ENCODE peak calls at places on chromosome 22, in six cellular contexts. One of them, this sample, is unnamed.

GRCh38 chr22:42645938-42646568 is 3.1 kb downstream of the CYB5R3 start:
- DNase-seq in heart right ventricle: no peak
- DNase-seq in WERI-Rb-1: no peak
- DNase-seq in coronary artery: no peak
- DNase-seq in tibial artery: no peak
- DNase-seq in activated B cell treated with CpG ODN at 0.5 μM for 24 hours: no peak
- DNase-seq in this sample: peak; percentile 58

GRCh38 chr22:37887610-37888378 is 18.3 kb upstream of the MICALL1 start:
- DNase-seq in coronary artery: no peak
- DNase-seq in WERI-Rb-1: no peak
- DNase-seq in activated B cell treated with CpG ODN at 0.5 μM for 24 hours: no peak
- DNase-seq in heart right ventricle: no peak
- DNase-seq in tibial artery: peak; percentile 60
- DNase-seq in this sample: peak; percentile 60

GRCh38 chr22:17234144-17234623 is 14.9 kb upstream of the ADA2 start:
- DNase-seq in heart right ventricle: no peak
- DNase-seq in coronary artery: no peak
- DNase-seq in WERI-Rb-1: peak; percentile 13
- DNase-seq in activated B cell treated with CpG ODN at 0.5 μM for 24 hours: no peak
- DNase-seq in tibial artery: no peak
- DNase-seq in this sample: no peak

GRCh38 chr22:39282642-39283311 is 36.6 kb downstream of the RPL3 start:
- DNase-seq in activated B cell treated with CpG ODN at 0.5 μM for 24 hours: no peak
- DNase-seq in WERI-Rb-1: no peak
- DNase-seq in coronary artery: no peak
- DNase-seq in heart right ventricle: no peak
- DNase-seq in tibial artery: no peak
- DNase-seq in this sample: peak; percentile 47

GRCh38 chr22:37176464-37177061 is 11.5 kb downstream of the C1QTNF6 start:
- DNase-seq in coronary artery: no peak
- DNase-seq in WERI-Rb-1: peak; percentile 88
- DNase-seq in heart right ventricle: peak; percentile 83
- DNase-seq in activated B cell treated with CpG ODN at 0.5 μM for 24 hours: no peak
- DNase-seq in tibial artery: peak; percentile 80
- DNase-seq in this sample: peak; percentile 82

GRCh38 chr22:33440756-33441155 is 382.6 kb upstream of the SYN3 start:
- DNase-seq in tibial artery: no peak
- DNase-seq in WERI-Rb-1: no peak
- DNase-seq in coronary artery: no peak
- DNase-seq in activated B cell treated with CpG ODN at 0.5 μM for 24 hours: no peak
- DNase-seq in heart right ventricle: no peak
- DNase-seq in this sample: no peak

GRCh38 chr22:29780781-29781676 is 13.9 kb downstream of the UQCR10 start:
- DNase-seq in activated B cell treated with CpG ODN at 0.5 μM for 24 hours: no peak
- DNase-seq in heart right ventricle: no peak
- DNase-seq in WERI-Rb-1: no peak
- DNase-seq in coronary artery: no peak
- DNase-seq in tibial artery: no peak
- DNase-seq in this sample: no peak

GRCh38 chr22:39362932-39363331 is 13.1 kb downstream of the SYNGR1 start:
- DNase-seq in coronary artery: no peak
- DNase-seq in tibial artery: no peak
- DNase-seq in activated B cell treated with CpG ODN at 0.5 μM for 24 hours: no peak
- DNase-seq in heart right ventricle: no peak
- DNase-seq in WERI-Rb-1: no peak
- DNase-seq in this sample: no peak

GRCh38 chr22:40624770-40625169 is 11.7 kb downstream of the MRTFA start:
- DNase-seq in WERI-Rb-1: no peak
- DNase-seq in tibial artery: no peak
- DNase-seq in coronary artery: no peak
- DNase-seq in heart right ventricle: no peak
- DNase-seq in activated B cell treated with CpG ODN at 0.5 μM for 24 hours: no peak
- DNase-seq in this sample: no peak

GRCh38 chr22:17705565-17706450 is 67.3 kb downstream of the BCL2L13 start:
- DNase-seq in tibial artery: no peak
- DNase-seq in activated B cell treated with CpG ODN at 0.5 μM for 24 hours: no peak
- DNase-seq in heart right ventricle: no peak
- DNase-seq in coronary artery: no peak
- DNase-seq in WERI-Rb-1: no peak
- DNase-seq in this sample: no peak

GRCh38 chr22:28171135-28171534 is 252.1 kb upstream of the PITPNB start:
- DNase-seq in WERI-Rb-1: no peak
- DNase-seq in tibial artery: no peak
- DNase-seq in activated B cell treated with CpG ODN at 0.5 μM for 24 hours: no peak
- DNase-seq in heart right ventricle: no peak
- DNase-seq in coronary artery: no peak
- DNase-seq in this sample: no peak

GRCh38 chr22:17707526-17707925 is 66.7 kb downstream of the BID start:
- DNase-seq in coronary artery: no peak
- DNase-seq in activated B cell treated with CpG ODN at 0.5 μM for 24 hours: no peak
- DNase-seq in WERI-Rb-1: no peak
- DNase-seq in tibial artery: no peak
- DNase-seq in heart right ventricle: no peak
- DNase-seq in this sample: no peak

GRCh38 chr22:27534720-27535125 is 266.8 kb downstream of the MN1 start:
- DNase-seq in WERI-Rb-1: no peak
- DNase-seq in tibial artery: no peak
- DNase-seq in activated B cell treated with CpG ODN at 0.5 μM for 24 hours: no peak
- DNase-seq in heart right ventricle: no peak
- DNase-seq in coronary artery: no peak
- DNase-seq in this sample: no peak

GRCh38 chr22:19643448-19644313 is 70.6 kb upstream of the SEPTIN5 start:
- DNase-seq in coronary artery: peak; percentile 26
- DNase-seq in activated B cell treated with CpG ODN at 0.5 μM for 24 hours: no peak
- DNase-seq in WERI-Rb-1: no peak
- DNase-seq in heart right ventricle: no peak
- DNase-seq in tibial artery: peak; percentile 10
- DNase-seq in this sample: no peak

GRCh38 chr22:19639610-19640135 is 74.6 kb upstream of the SEPTIN5 start:
- DNase-seq in heart right ventricle: no peak
- DNase-seq in coronary artery: peak; percentile 35
- DNase-seq in WERI-Rb-1: no peak
- DNase-seq in tibial artery: no peak
- DNase-seq in activated B cell treated with CpG ODN at 0.5 μM for 24 hours: no peak
- DNase-seq in this sample: no peak

GRCh38 chr22:19640306-19640705 is 74.0 kb upstream of the SEPTIN5 start:
- DNase-seq in tibial artery: no peak
- DNase-seq in activated B cell treated with CpG ODN at 0.5 μM for 24 hours: no peak
- DNase-seq in WERI-Rb-1: no peak
- DNase-seq in coronary artery: no peak
- DNase-seq in heart right ventricle: no peak
- DNase-seq in this sample: no peak

GRCh38 chr22:19641983-19642451 is 72.3 kb upstream of the SEPTIN5 start:
- DNase-seq in coronary artery: peak; percentile 36
- DNase-seq in WERI-Rb-1: no peak
- DNase-seq in tibial artery: no peak
- DNase-seq in activated B cell treated with CpG ODN at 0.5 μM for 24 hours: no peak
- DNase-seq in heart right ventricle: no peak
- DNase-seq in this sample: no peak

GRCh38 chr22:19641254-19641982 is 72.9 kb upstream of the SEPTIN5 start:
- DNase-seq in activated B cell treated with CpG ODN at 0.5 μM for 24 hours: no peak
- DNase-seq in tibial artery: no peak
- DNase-seq in heart right ventricle: no peak
- DNase-seq in WERI-Rb-1: no peak
- DNase-seq in coronary artery: peak; percentile 31
- DNase-seq in this sample: no peak
- TF ChIP-seq CTCF in activated B cell treated with CpG ODN at 0.5 μM for 24 hours: no peak
- TF ChIP-seq CTCF in tibial artery: no peak
- TF ChIP-seq CTCF in heart right ventricle: peak; percentile 22
- TF ChIP-seq CTCF in WERI-Rb-1: no peak
- TF ChIP-seq CTCF in coronary artery: no peak
- TF ChIP-seq CTCF in this sample: peak; percentile 17

GRCh38 chr22:43821606-43822425 is 9.7 kb upstream of the EFCAB6 start:
- DNase-seq in coronary artery: peak; percentile 64
- DNase-seq in WERI-Rb-1: no peak
- DNase-seq in tibial artery: no peak
- DNase-seq in activated B cell treated with CpG ODN at 0.5 μM for 24 hours: no peak
- DNase-seq in heart right ventricle: no peak
- DNase-seq in this sample: no peak
- TF ChIP-seq CTCF in coronary artery: no peak
- TF ChIP-seq CTCF in WERI-Rb-1: no peak
- TF ChIP-seq CTCF in tibial artery: no peak
- TF ChIP-seq CTCF in activated B cell treated with CpG ODN at 0.5 μM for 24 hours: no peak
- TF ChIP-seq CTCF in heart right ventricle: no peak
- TF ChIP-seq CTCF in this sample: no peak

GRCh38 chr22:31161386-31161785 is 1.4 kb downstream of the RNF185 start:
- DNase-seq in heart right ventricle: no peak
- DNase-seq in activated B cell treated with CpG ODN at 0.5 μM for 24 hours: no peak
- DNase-seq in coronary artery: no peak
- DNase-seq in WERI-Rb-1: no peak
- DNase-seq in tibial artery: no peak
- DNase-seq in this sample: no peak
- TF ChIP-seq CTCF in heart right ventricle: no peak
- TF ChIP-seq CTCF in activated B cell treated with CpG ODN at 0.5 μM for 24 hours: no peak
- TF ChIP-seq CTCF in coronary artery: no peak
- TF ChIP-seq CTCF in WERI-Rb-1: no peak
- TF ChIP-seq CTCF in tibial artery: no peak
- TF ChIP-seq CTCF in this sample: no peak

GRCh38 chr22:22513619-22514018 is 5.1 kb upstream of the ZNF280B start:
- DNase-seq in coronary artery: no peak
- DNase-seq in heart right ventricle: no peak
- DNase-seq in WERI-Rb-1: no peak
- DNase-seq in activated B cell treated with CpG ODN at 0.5 μM for 24 hours: no peak
- DNase-seq in tibial artery: no peak
- DNase-seq in this sample: no peak

GRCh38 chr22:22506736-22507135 is 1.8 kb downstream of the ZNF280B start:
- DNase-seq in coronary artery: no peak
- DNase-seq in WERI-Rb-1: no peak
- DNase-seq in activated B cell treated with CpG ODN at 0.5 μM for 24 hours: no peak
- DNase-seq in tibial artery: no peak
- DNase-seq in heart right ventricle: no peak
- DNase-seq in this sample: no peak

GRCh38 chr22:22507743-22508273 is 734 bp downstream of the ZNF280B start:
- DNase-seq in coronary artery: no peak
- DNase-seq in activated B cell treated with CpG ODN at 0.5 μM for 24 hours: peak; percentile 15
- DNase-seq in WERI-Rb-1: no peak
- DNase-seq in tibial artery: no peak
- DNase-seq in heart right ventricle: no peak
- DNase-seq in this sample: no peak

GRCh38 chr22:22508274-22509176 is at the start of gene ZNF280B:
- DNase-seq in tibial artery: no peak
- DNase-seq in coronary artery: no peak
- DNase-seq in heart right ventricle: peak; percentile 33
- DNase-seq in activated B cell treated with CpG ODN at 0.5 μM for 24 hours: peak; percentile 78
- DNase-seq in WERI-Rb-1: peak; percentile 90
- DNase-seq in this sample: peak; percentile 87
- TF ChIP-seq CTCF in tibial artery: no peak
- TF ChIP-seq CTCF in coronary artery: no peak
- TF ChIP-seq CTCF in heart right ventricle: peak; percentile 39
- TF ChIP-seq CTCF in activated B cell treated with CpG ODN at 0.5 μM for 24 hours: peak; percentile 26
- TF ChIP-seq CTCF in WERI-Rb-1: peak; percentile 81
- TF ChIP-seq CTCF in this sample: peak; percentile 25

GRCh38 chr22:25169278-25170031 is 30.2 kb upstream of the CRYBB3 start:
- DNase-seq in WERI-Rb-1: no peak
- DNase-seq in coronary artery: no peak
- DNase-seq in activated B cell treated with CpG ODN at 0.5 μM for 24 hours: no peak
- DNase-seq in heart right ventricle: no peak
- DNase-seq in tibial artery: no peak
- DNase-seq in this sample: peak; percentile 55

GRCh38 chr22:25170426-25170980 is 29.2 kb upstream of the CRYBB3 start:
- DNase-seq in heart right ventricle: no peak
- DNase-seq in coronary artery: no peak
- DNase-seq in tibial artery: no peak
- DNase-seq in WERI-Rb-1: no peak
- DNase-seq in activated B cell treated with CpG ODN at 0.5 μM for 24 hours: no peak
- DNase-seq in this sample: no peak

GRCh38 chr22:25174156-25174887 is 25.3 kb upstream of the CRYBB3 start:
- DNase-seq in activated B cell treated with CpG ODN at 0.5 μM for 24 hours: no peak
- DNase-seq in coronary artery: no peak
- DNase-seq in WERI-Rb-1: no peak
- DNase-seq in tibial artery: no peak
- DNase-seq in heart right ventricle: no peak
- DNase-seq in this sample: peak; percentile 22

GRCh38 chr22:25174888-25175411 is 24.7 kb upstream of the CRYBB3 start:
- DNase-seq in coronary artery: no peak
- DNase-seq in tibial artery: no peak
- DNase-seq in heart right ventricle: no peak
- DNase-seq in activated B cell treated with CpG ODN at 0.5 μM for 24 hours: no peak
- DNase-seq in WERI-Rb-1: no peak
- DNase-seq in this sample: no peak

GRCh38 chr22:25172153-25172552 is 27.5 kb upstream of the CRYBB3 start:
- DNase-seq in WERI-Rb-1: peak; percentile 52
- DNase-seq in activated B cell treated with CpG ODN at 0.5 μM for 24 hours: no peak
- DNase-seq in coronary artery: no peak
- DNase-seq in heart right ventricle: no peak
- DNase-seq in tibial artery: no peak
- DNase-seq in this sample: no peak
- TF ChIP-seq CTCF in WERI-Rb-1: peak; percentile 82
- TF ChIP-seq CTCF in activated B cell treated with CpG ODN at 0.5 μM for 24 hours: no peak
- TF ChIP-seq CTCF in coronary artery: no peak
- TF ChIP-seq CTCF in heart right ventricle: peak; percentile 63
- TF ChIP-seq CTCF in tibial artery: peak; percentile 48
- TF ChIP-seq CTCF in this sample: peak; percentile 44

GRCh38 chr22:35683560-35683959 is 34.1 kb upstream of the APOL5 start:
- DNase-seq in heart right ventricle: no peak
- DNase-seq in coronary artery: no peak
- DNase-seq in tibial artery: no peak
- DNase-seq in activated B cell treated with CpG ODN at 0.5 μM for 24 hours: no peak
- DNase-seq in WERI-Rb-1: no peak
- DNase-seq in this sample: no peak

GRCh38 chr22:35685731-35686130 is 31.9 kb upstream of the APOL5 start:
- DNase-seq in WERI-Rb-1: no peak
- DNase-seq in tibial artery: no peak
- DNase-seq in coronary artery: no peak
- DNase-seq in heart right ventricle: no peak
- DNase-seq in activated B cell treated with CpG ODN at 0.5 μM for 24 hours: no peak
- DNase-seq in this sample: no peak

GRCh38 chr22:35684732-35685131 is 32.9 kb upstream of the APOL5 start:
- DNase-seq in heart right ventricle: no peak
- DNase-seq in coronary artery: no peak
- DNase-seq in activated B cell treated with CpG ODN at 0.5 μM for 24 hours: no peak
- DNase-seq in WERI-Rb-1: no peak
- DNase-seq in tibial artery: no peak
- DNase-seq in this sample: no peak

GRCh38 chr22:35686298-35686697 is 31.4 kb upstream of the APOL5 start:
- DNase-seq in WERI-Rb-1: no peak
- DNase-seq in heart right ventricle: no peak
- DNase-seq in tibial artery: no peak
- DNase-seq in activated B cell treated with CpG ODN at 0.5 μM for 24 hours: no peak
- DNase-seq in coronary artery: no peak
- DNase-seq in this sample: no peak

DNA sequence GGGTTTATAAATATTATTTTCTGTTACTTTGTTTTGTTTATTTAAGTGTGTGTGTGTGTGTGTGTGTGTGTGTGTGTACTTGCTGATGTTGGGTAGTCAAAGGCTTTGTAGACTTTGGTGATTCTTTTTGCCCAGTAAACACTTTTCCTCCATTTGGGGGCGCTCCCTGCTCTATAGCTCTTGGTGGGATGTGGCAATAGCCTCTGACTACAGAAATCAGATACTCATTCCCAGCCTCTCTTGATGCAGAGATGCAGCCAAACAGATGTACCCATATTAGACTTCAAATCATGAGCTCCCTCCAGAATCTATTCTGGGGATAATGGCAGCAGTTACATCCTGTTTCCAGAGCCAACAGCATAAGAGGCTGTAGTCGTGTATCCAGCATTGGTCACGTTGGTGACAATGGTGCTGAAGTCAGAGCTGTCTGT is 33.4 kb upstream of the APOL5 start:
- DNase-seq in coronary artery: no peak
- DNase-seq in heart right ventricle: peak; percentile 28
- DNase-seq in tibial artery: no peak
- DNase-seq in WERI-Rb-1: peak; percentile 13
- DNase-seq in activated B cell treated with CpG ODN at 0.5 μM for 24 hours: no peak
- DNase-seq in this sample: no peak
- TF ChIP-seq CTCF in coronary artery: no peak
- TF ChIP-seq CTCF in heart right ventricle: peak; percentile 41
- TF ChIP-seq CTCF in tibial artery: no peak
- TF ChIP-seq CTCF in WERI-Rb-1: peak; percentile 34
- TF ChIP-seq CTCF in activated B cell treated with CpG ODN at 0.5 μM for 24 hours: no peak
- TF ChIP-seq CTCF in this sample: no peak